ENCODE peak calls at places on chromosomes 1 and 21, in nine cellular contexts. O, J, R, U, V, I, P, N and C are unnamed samples.

GRCh38 chr1:150548632-150549495 is at the start of gene ADAMTSL4:
- DNase-seq in O (no peak), J (no peak), R (peak; percentile 78), U (peak; percentile 90), V (peak; percentile 66), I (no peak), P (peak; percentile 88), N (no peak), C (peak; percentile 89)

GRCh38 chr1:24801169-24801568 is 55.9 kb downstream of the CLIC4 start:
- DNase-seq in O (no peak), J (no peak), R (peak; percentile 51), U (no peak), V (no peak), I (no peak), P (no peak), N (no peak), C (no peak)

GRCh38 chr1:92831368-92831761 is 475 bp upstream of the RPL5 start:
- DNase-seq in O (no peak), J (no peak), R (no peak), U (no peak), V (no peak), I (no peak), P (no peak), N (no peak), C (no peak)

GRCh38 chr1:240169188-240169587 is 77.5 kb downstream of the FMN2 start:
- DNase-seq in O (no peak), J (no peak), R (peak; percentile 16), U (no peak), V (no peak), I (no peak), P (no peak), N (no peak), C (no peak)

GRCh38 chr1:4599951-4600481 is 54.4 kb upstream of the AJAP1 start:
- DNase-seq in O (no peak), J (no peak), R (no peak), U (peak; percentile 46), V (no peak), I (no peak), P (no peak), N (no peak), C (no peak)

GRCh38 chr1:89672489-89673183 is 39.7 kb downstream of the LRRC8C start:
- DNase-seq in O (no peak), J (no peak), R (peak; percentile 63), U (no peak), V (no peak), I (no peak), P (no peak), N (no peak), C (peak; percentile 52)

GRCh38 chr1:202361224-202361623 is 12.7 kb downstream of the PPP1R12B start:
- DNase-seq in O (no peak), J (no peak), R (no peak), U (no peak), V (no peak), I (no peak), P (no peak), N (no peak), C (no peak)

GRCh38 chr1:179095377-179095776 is 13.5 kb downstream of the TOR3A start:
- DNase-seq in O (no peak), J (no peak), R (peak; percentile 19), U (no peak), V (no peak), I (no peak), P (no peak), N (no peak), C (peak; percentile 31)

GRCh38 chr1:81596341-81596740 is 204.4 kb upstream of the ADGRL2 start:
- DNase-seq in O (no peak), J (no peak), R (no peak), U (no peak), V (no peak), I (no peak), P (no peak), N (no peak), C (no peak)

GRCh38 chr1:14352897-14353296 is 245.6 kb upstream of the KAZN start:
- DNase-seq in O (no peak), J (no peak), R (no peak), U (no peak), V (no peak), I (no peak), P (no peak), N (no peak), C (no peak)

GRCh38 chr1:46481961-46482360 is 7.7 kb upstream of the DMBX1 start:
- DNase-seq in O (no peak), J (no peak), R (no peak), U (no peak), V (no peak), I (no peak), P (no peak), N (no peak), C (no peak)

GRCh38 chr1:91795601-91796389 is 90.2 kb downstream of the TGFBR3 start:
- DNase-seq in O (no peak), J (no peak), R (peak; percentile 76), U (no peak), V (no peak), I (no peak), P (no peak), N (no peak), C (peak; percentile 64)

GRCh38 chr1:182677393-182678098 is 6.8 kb downstream of the RGS8 start:
- DNase-seq in O (no peak), J (no peak), R (no peak), U (no peak), V (peak; percentile 76), I (no peak), P (no peak), N (no peak), C (no peak)

GRCh38 chr1:66831529-66832239 is 30.6 kb upstream of the INSL5 start:
- DNase-seq in O (no peak), J (no peak), R (peak; percentile 18), U (no peak), V (no peak), I (no peak), P (no peak), N (no peak), C (no peak)

GRCh38 chr1:18217398-18218043 is 109.9 kb downstream of the IGSF21 start:
- DNase-seq in O (no peak), J (no peak), R (peak; percentile 23), U (peak; percentile 70), V (peak; percentile 68), I (no peak), P (no peak), N (no peak), C (no peak)

GRCh38 chr1:64663654-64664053 is 81.2 kb upstream of the RAVER2 start:
- DNase-seq in O (no peak), J (no peak), R (peak; percentile 40), U (peak; percentile 76), V (peak; percentile 14), I (no peak), P (no peak), N (no peak), C (no peak)

GRCh38 chr1:183368213-183369108 is 49.7 kb downstream of the NMNAT2 start:
- DNase-seq in O (no peak), J (no peak), R (no peak), U (no peak), V (peak; percentile 5), I (no peak), P (no peak), N (no peak), C (no peak)

GRCh38 chr1:36306210-36306901 is at the start of gene SH3D21:
- DNase-seq in O (no peak), J (no peak), R (peak; percentile 31), U (peak; percentile 87), V (peak; percentile 50), I (no peak), P (peak; percentile 88), N (no peak), C (no peak)

GRCh38 chr1:14583788-14584187 is 14.7 kb upstream of the KAZN start:
- DNase-seq in O (no peak), J (no peak), R (no peak), U (no peak), V (no peak), I (no peak), P (no peak), N (no peak), C (no peak)

GRCh38 chr1:21295059-21295401 is 4.8 kb upstream of the ECE1 start:
- DNase-seq in O (no peak), J (no peak), R (no peak), U (no peak), V (peak; percentile 66), I (no peak), P (no peak), N (no peak), C (peak; percentile 58)

GRCh38 chr1:182200025-182200814 is 138.7 kb upstream of the ZNF648 start:
- DNase-seq in O (no peak), J (no peak), R (no peak), U (no peak), V (no peak), I (no peak), P (no peak), N (no peak), C (no peak)

GRCh38 chr21:44354775-44355771 is 1.7 kb downstream of the TRPM2 start:
- DNase-seq in O (no peak), J (no peak), R (no peak), U (no peak), V (peak; percentile 72), I (no peak), P (no peak), N (no peak), C (no peak)

GRCh38 chr1:109623601-109624161 is 4.0 kb downstream of the AMPD2 start:
- DNase-seq in O (no peak), J (no peak), R (no peak), U (no peak), V (no peak), I (no peak), P (no peak), N (no peak), C (peak; percentile 45)

GRCh38 chr1:174131032-174131638 is 28.2 kb upstream of the RABGAP1L start:
- DNase-seq in O (no peak), J (no peak), R (no peak), U (peak; percentile 65), V (no peak), I (no peak), P (no peak), N (no peak), C (no peak)

GRCh38 chr1:212287261-212287895 is 2.2 kb downstream of the PPP2R5A start:
- DNase-seq in O (no peak), J (no peak), R (no peak), U (no peak), V (no peak), I (no peak), P (no peak), N (no peak), C (no peak)